ENCODE peak calls at places on chromosome 6, in six cellular contexts. T is NCI-H524; N is NCI-H1092; R is stimulated activated CD4-positive, alpha-beta T cell treated with anti-CD3 and anti-CD28 coated beads, Interleukin-4, amount 100 ng/mL, for 24 hours; Z is activated naive CD4-positive, alpha-beta T cell treated with Interleukin-2 at 50 U/mL for 16 hours; O is NCI-H1105. J is an unnamed sample.

GRCh38 chr6:19771753-19772336 is 65.3 kb upstream of the ID4 start:
- DNase-seq in T (no peak), N (no peak), O (no peak), R (no peak), Z (no peak), J (no peak)

GRCh38 chr6:111256646-111257045 is 169.3 kb downstream of the SLC16A10 start:
- DNase-seq in Z (no peak), R (no peak), O (no peak), T (no peak), N (no peak), J (no peak)

GRCh38 chr6:133977983-133978895 is 25.2 kb downstream of the TBPL1 start:
- DNase-seq in N (no peak), R (no peak), O (no peak), Z (no peak), T (peak), J (no peak)

GRCh38 chr6:54698974-54699373 is 147.6 kb upstream of the FAM83B start:
- DNase-seq in N (no peak), Z (no peak), R (no peak), O (no peak), T (no peak), J (no peak)

GRCh38 chr6:134376785-134377184 is 58.9 kb upstream of the SGK1 start:
- DNase-seq in O (no peak), Z (no peak), N (no peak), R (no peak), T (no peak), J (no peak)

GRCh38 chr6:153485072-153485471 is 354.0 kb upstream of the RGS17 start:
- DNase-seq in N (no peak), O (no peak), T (no peak), Z (no peak), R (no peak), J (no peak)

GRCh38 chr6:119110601-119111548 is 32.4 kb upstream of the FAM184A start:
- DNase-seq in N (peak), O (peak), T (peak), R (peak), Z (peak), J (peak)

GRCh38 chr6:5989141-5989723 is 17.5 kb downstream of the NRN1 start:
- DNase-seq in T (no peak), Z (no peak), R (no peak), N (no peak), O (no peak), J (peak)

GRCh38 chr6:89734526-89734925 is 85.1 kb downstream of the MDN1 start:
- DNase-seq in Z (no peak), N (no peak), T (no peak), O (no peak), R (no peak), J (no peak)

GRCh38 chr6:17417817-17418216 is 24.4 kb downstream of the CAP2 start:
- DNase-seq in Z (no peak), R (no peak), O (no peak), T (no peak), N (no peak), J (no peak)

GRCh38 chr6:106119991-106120390 is 33.9 kb downstream of the PRDM1 start:
- DNase-seq in Z (no peak), N (no peak), T (no peak), O (no peak), R (no peak), J (no peak)

GRCh38 chr6:54191460-54191859 is 80.2 kb downstream of the MLIP start:
- DNase-seq in T (no peak), R (no peak), O (peak), Z (no peak), N (no peak), J (no peak)

GRCh38 chr6:111871725-111872520 is 1.3 kb downstream of the FYN start:
- DNase-seq in Z (no peak), R (peak), T (peak), O (peak), N (no peak), J (peak)

GRCh38 chr6:150992682-150993081 is 127.2 kb downstream of the MTHFD1L start:
- DNase-seq in T (no peak), O (no peak), N (no peak), R (no peak), Z (no peak), J (no peak)

GRCh38 chr6:142867988-142868818 is 76.8 kb downstream of the HIVEP2 start:
- DNase-seq in T (no peak), R (no peak), O (no peak), N (no peak), Z (no peak), J (no peak)

GRCh38 chr6:14759976-14760672 is 485.7 kb upstream of the JARID2 start:
- DNase-seq in Z (no peak), R (no peak), T (no peak), N (no peak), O (no peak), J (no peak)

GRCh38 chr6:31419842-31420241 is 16.4 kb downstream of the MICA start:
- DNase-seq in R (no peak), Z (no peak), N (no peak), O (no peak), T (no peak), J (no peak)

J was measured in NCI-H2029 treated with DMSO at 0.1 percent for 48 hours.